ENCODE peak calls at places on chromosomes 3 and 15, in five cellular contexts. One of them, this sample, is unnamed.
A peak's percentile ranks its signal among the peaks of the same experiment; 100 is the strongest.

GRCh38 chr3:46019707-46020106 is 7.6 kb downstream of the XCR1 start:
- DNase-seq in psoas muscle: no peak
- DNase-seq in hepatocyte: no peak
- DNase-seq in heart left ventricle: no peak
- DNase-seq in left ventricle myocardium inferior: no peak
- DNase-seq in this sample: no peak

GRCh38 chr3:193899001-193899400 is 236.9 kb upstream of the HES1 start:
- DNase-seq in left ventricle myocardium inferior: no peak
- DNase-seq in heart left ventricle: no peak
- DNase-seq in hepatocyte: no peak
- DNase-seq in psoas muscle: no peak
- DNase-seq in this sample: no peak

GRCh38 chr3:12588039-12588673 is 31.3 kb downstream of the MKRN2 start:
- DNase-seq in heart left ventricle: no peak
- DNase-seq in psoas muscle: no peak
- DNase-seq in left ventricle myocardium inferior: no peak
- DNase-seq in hepatocyte: no peak
- DNase-seq in this sample: no peak

GRCh38 chr3:76063811-76064210 is 278.5 kb upstream of the ZNF717 start:
- DNase-seq in left ventricle myocardium inferior: no peak
- DNase-seq in psoas muscle: no peak
- DNase-seq in heart left ventricle: no peak
- DNase-seq in hepatocyte: no peak
- DNase-seq in this sample: no peak

GRCh38 chr3:125175321-125176078 is 37.0 kb downstream of the SLC12A8 start:
- DNase-seq in heart left ventricle: no peak
- DNase-seq in hepatocyte: no peak
- DNase-seq in psoas muscle: no peak
- DNase-seq in left ventricle myocardium inferior: no peak
- DNase-seq in this sample: no peak

GRCh38 chr15:89385596-89386242 is 51.1 kb upstream of the POLG start:
- DNase-seq in hepatocyte: no peak
- DNase-seq in heart left ventricle: no peak
- DNase-seq in left ventricle myocardium inferior: no peak
- DNase-seq in psoas muscle: no peak
- DNase-seq in this sample: no peak

GRCh38 chr3:11651900-11652299 is 8.2 kb upstream of the VGLL4 start:
- DNase-seq in left ventricle myocardium inferior: no peak
- DNase-seq in hepatocyte: peak; percentile 36
- DNase-seq in psoas muscle: no peak
- DNase-seq in heart left ventricle: no peak
- DNase-seq in this sample: no peak

GRCh38 chr3:37400945-37401344 is 226.6 kb upstream of the LRRFIP2 start:
- DNase-seq in left ventricle myocardium inferior: no peak
- DNase-seq in psoas muscle: no peak
- DNase-seq in hepatocyte: no peak
- DNase-seq in heart left ventricle: no peak
- DNase-seq in this sample: no peak

GRCh38 chr3:24372559-24373197 is 122.0 kb downstream of the THRB start:
- DNase-seq in psoas muscle: no peak
- DNase-seq in heart left ventricle: no peak
- DNase-seq in left ventricle myocardium inferior: no peak
- DNase-seq in hepatocyte: no peak
- DNase-seq in this sample: no peak

GRCh38 chr3:123546133-123546755 is 38.6 kb downstream of the HACD2 start:
- DNase-seq in hepatocyte: no peak
- DNase-seq in left ventricle myocardium inferior: no peak
- DNase-seq in heart left ventricle: no peak
- DNase-seq in psoas muscle: no peak
- DNase-seq in this sample: no peak

DNA sequence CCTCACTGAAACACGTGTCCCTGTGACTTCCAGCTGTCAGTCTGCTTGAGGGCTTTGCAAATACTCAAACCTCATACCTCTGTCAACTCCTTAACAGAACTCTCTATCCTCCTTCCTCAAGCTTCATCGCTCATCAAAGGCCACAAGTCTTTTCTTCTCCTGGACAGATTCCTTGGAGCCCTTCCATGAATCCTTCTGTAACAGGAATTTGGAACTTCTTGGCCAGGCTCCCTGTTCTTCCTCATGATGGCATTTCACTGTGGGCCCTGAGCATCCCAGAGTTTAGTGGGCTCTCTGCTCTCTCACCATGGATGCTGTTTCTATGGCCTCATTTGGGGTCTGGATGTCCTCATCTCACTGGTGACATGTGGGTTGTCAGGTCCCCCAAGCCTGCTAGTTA is 105.0 kb upstream of the TLE3 start:
- DNase-seq in psoas muscle: no peak
- DNase-seq in hepatocyte: no peak
- DNase-seq in heart left ventricle: no peak
- DNase-seq in left ventricle myocardium inferior: no peak
- DNase-seq in this sample: no peak
- H3K4me1 ChIP-seq in psoas muscle: peaks cover 18% of the 10 kb centered on the region
- H3K4me1 ChIP-seq in hepatocyte: peaks cover 6% of the 10 kb centered on the region
- H3K4me1 ChIP-seq in heart left ventricle: no peaks in the 10 kb centered on the region
- H3K4me1 ChIP-seq in left ventricle myocardium inferior: no peaks in the 10 kb centered on the region
- H3K4me1 ChIP-seq in this sample: no peaks in the 10 kb centered on the region

DNA sequence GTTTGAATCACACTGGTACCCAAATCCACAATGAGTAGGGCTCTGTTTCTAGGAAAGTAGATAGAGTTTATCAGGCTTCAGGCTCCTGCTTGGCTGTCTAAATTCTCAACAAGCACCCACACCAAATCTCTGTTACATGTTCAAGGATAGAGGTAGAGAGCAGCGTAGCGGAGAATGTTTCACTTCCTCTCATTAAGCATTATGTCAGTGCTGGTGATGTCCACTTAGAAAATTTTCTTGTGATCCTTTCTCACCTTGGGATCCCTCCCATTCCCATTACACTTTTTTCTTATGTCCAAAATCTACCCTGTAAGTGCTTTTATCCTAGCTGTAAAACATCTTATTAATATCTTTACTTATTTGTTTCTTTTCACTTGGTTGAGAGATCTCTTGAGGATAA is 34.7 kb upstream of the GCSAM start:
- DNase-seq in heart left ventricle: no peak
- DNase-seq in left ventricle myocardium inferior: no peak
- DNase-seq in hepatocyte: no peak
- DNase-seq in psoas muscle: no peak
- DNase-seq in this sample: no peak
- H3K4me3 ChIP-seq in heart left ventricle: no peak overlapping the region
- H3K4me3 ChIP-seq in left ventricle myocardium inferior: no peak overlapping the region
- H3K4me3 ChIP-seq in hepatocyte: no peak overlapping the region
- H3K4me3 ChIP-seq in psoas muscle: no peak overlapping the region
- H3K4me3 ChIP-seq in this sample: no peak overlapping the region

DNA sequence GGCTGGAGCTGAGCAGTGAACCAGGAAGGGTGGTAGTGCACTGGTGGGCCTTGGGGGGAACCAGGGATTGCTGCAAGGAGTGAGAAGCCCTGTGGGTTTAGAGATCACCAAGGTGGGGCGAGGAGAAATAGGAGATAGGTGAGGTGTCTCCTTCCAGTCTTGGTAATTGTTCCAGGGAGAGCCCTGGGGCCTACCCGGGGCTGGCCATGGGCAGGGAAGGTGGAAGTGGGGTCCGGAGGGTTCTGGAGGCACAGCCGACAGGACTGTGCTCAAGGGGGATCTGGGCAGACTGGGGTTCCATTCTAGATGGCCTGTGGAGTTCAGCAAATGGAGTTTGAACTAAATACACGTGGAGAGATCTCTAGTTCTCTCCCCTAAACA is 4.5 kb downstream of the CHST13 start:
- DNase-seq in psoas muscle: peak; percentile 6
- DNase-seq in left ventricle myocardium inferior: no peak
- DNase-seq in heart left ventricle: peak; percentile 3
- DNase-seq in hepatocyte: no peak
- DNase-seq in this sample: no peak
- H3K27ac ChIP-seq in psoas muscle: no peak overlapping the region
- H3K27ac ChIP-seq in left ventricle myocardium inferior: peak overlapping the region; percentile 71
- H3K27ac ChIP-seq in heart left ventricle: peak overlapping the region; percentile 59
- H3K27ac ChIP-seq in hepatocyte: peak overlapping the region; percentile 86
- H3K27ac ChIP-seq in this sample: no peak overlapping the region

GRCh38 chr3:150315711-150316110 is 92.4 kb upstream of the TSC22D2 start:
- DNase-seq in left ventricle myocardium inferior: no peak
- DNase-seq in heart left ventricle: no peak
- DNase-seq in hepatocyte: no peak
- DNase-seq in psoas muscle: no peak
- DNase-seq in this sample: no peak
- H3K4me1 ChIP-seq in left ventricle myocardium inferior: no peaks in the 10 kb centered on the region
- H3K4me1 ChIP-seq in heart left ventricle: no peaks in the 10 kb centered on the region
- H3K4me1 ChIP-seq in hepatocyte: peaks cover 24% of the 10 kb centered on the region
- H3K4me1 ChIP-seq in psoas muscle: peaks cover 4% of the 10 kb centered on the region
- H3K4me1 ChIP-seq in this sample: no peaks in the 10 kb centered on the region

DNA sequence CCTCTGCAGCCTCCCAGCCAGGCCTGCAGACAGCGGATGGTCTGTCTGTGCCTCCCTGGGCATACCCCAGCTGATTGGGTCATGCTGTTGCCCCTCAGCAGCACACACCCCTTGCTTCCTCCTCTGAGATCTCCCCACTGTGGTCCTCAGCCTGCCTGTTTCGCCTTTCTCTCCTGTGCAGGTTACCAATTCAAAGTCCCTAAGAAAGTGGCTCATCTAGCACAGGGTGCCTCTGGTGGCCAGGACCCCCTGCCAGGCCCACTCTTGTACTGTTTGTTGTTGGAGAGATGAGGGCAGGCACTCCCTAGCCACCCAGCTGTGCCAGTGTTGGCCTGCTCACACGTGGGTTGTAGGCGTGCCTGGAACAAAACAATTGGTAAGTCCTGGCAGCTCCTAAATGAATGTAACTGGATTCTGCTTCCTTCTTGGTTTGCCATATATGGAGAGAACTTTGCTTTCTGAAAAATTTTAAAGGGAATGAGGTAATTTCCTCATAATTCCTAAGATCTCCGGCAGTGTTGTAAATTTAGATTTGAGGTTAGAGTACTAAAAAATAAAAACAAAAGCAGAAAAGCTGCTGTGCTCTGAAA is 213.2 kb upstream of the IL12A start:
- DNase-seq in left ventricle myocardium inferior: peak; percentile 29
- DNase-seq in heart left ventricle: no peak
- DNase-seq in hepatocyte: no peak
- DNase-seq in psoas muscle: no peak
- DNase-seq in this sample: peak; percentile 77
- H3K4me3 ChIP-seq in left ventricle myocardium inferior: no peak overlapping the region
- H3K4me3 ChIP-seq in heart left ventricle: no peak overlapping the region
- H3K4me3 ChIP-seq in hepatocyte: no peak overlapping the region
- H3K4me3 ChIP-seq in psoas muscle: no peak overlapping the region
- H3K4me3 ChIP-seq in this sample: no peak overlapping the region

GRCh38 chr3:168025076-168025475 is 70.6 kb downstream of the GOLIM4 start:
- DNase-seq in hepatocyte: no peak
- DNase-seq in left ventricle myocardium inferior: no peak
- DNase-seq in heart left ventricle: no peak
- DNase-seq in psoas muscle: no peak
- DNase-seq in this sample: no peak

GRCh38 chr3:168021737-168022450 is 73.8 kb downstream of the GOLIM4 start:
- DNase-seq in psoas muscle: no peak
- DNase-seq in hepatocyte: no peak
- DNase-seq in left ventricle myocardium inferior: no peak
- DNase-seq in heart left ventricle: no peak
- DNase-seq in this sample: no peak

GRCh38 chr3:168029705-168030104 is 66.0 kb downstream of the GOLIM4 start:
- DNase-seq in left ventricle myocardium inferior: no peak
- DNase-seq in heart left ventricle: no peak
- DNase-seq in psoas muscle: no peak
- DNase-seq in hepatocyte: no peak
- DNase-seq in this sample: no peak

GRCh38 chr3:168026764-168027163 is 69.0 kb downstream of the GOLIM4 start:
- DNase-seq in hepatocyte: no peak
- DNase-seq in heart left ventricle: no peak
- DNase-seq in left ventricle myocardium inferior: no peak
- DNase-seq in psoas muscle: no peak
- DNase-seq in this sample: no peak

DNA sequence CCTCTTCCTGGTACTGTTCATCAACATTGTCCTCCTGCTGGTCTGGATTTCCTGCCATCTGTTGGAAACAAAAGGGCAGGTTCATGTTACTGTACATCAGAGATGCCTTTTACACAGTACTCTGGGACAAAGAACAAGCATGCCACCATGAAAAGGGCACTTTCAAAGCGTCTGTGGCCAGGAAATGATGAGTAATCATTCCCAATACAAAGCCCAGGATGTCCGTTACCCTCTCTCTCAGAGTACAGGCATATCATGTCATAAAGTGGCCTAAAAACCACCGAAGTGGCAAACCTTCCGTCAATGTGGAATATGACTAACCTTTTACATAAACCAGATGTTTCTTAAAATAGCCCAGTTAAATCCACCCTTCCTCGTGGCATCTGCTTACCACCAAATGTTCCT is 71.2 kb downstream of the GOLIM4 start:
- DNase-seq in psoas muscle: no peak
- DNase-seq in heart left ventricle: peak; percentile 44
- DNase-seq in left ventricle myocardium inferior: no peak
- DNase-seq in hepatocyte: no peak
- DNase-seq in this sample: no peak
- H3K27ac ChIP-seq in psoas muscle: peak overlapping the region; percentile 74
- H3K27ac ChIP-seq in heart left ventricle: peak overlapping the region; percentile 83
- H3K27ac ChIP-seq in left ventricle myocardium inferior: peak overlapping the region; percentile 81
- H3K27ac ChIP-seq in hepatocyte: peak overlapping the region; percentile 1
- H3K27ac ChIP-seq in this sample: peak overlapping the region; percentile 62

GRCh38 chr3:98892263-98892662 is 9.2 kb downstream of the DCBLD2 start:
- DNase-seq in psoas muscle: no peak
- DNase-seq in hepatocyte: no peak
- DNase-seq in left ventricle myocardium inferior: no peak
- DNase-seq in heart left ventricle: no peak
- DNase-seq in this sample: no peak
- H3K4me1 ChIP-seq in psoas muscle: peaks cover 17% of the 10 kb centered on the region
- H3K4me1 ChIP-seq in hepatocyte: no peaks in the 10 kb centered on the region
- H3K4me1 ChIP-seq in left ventricle myocardium inferior: peaks cover 95% of the 10 kb centered on the region
- H3K4me1 ChIP-seq in heart left ventricle: peaks cover 15% of the 10 kb centered on the region
- H3K4me1 ChIP-seq in this sample: peaks cover 12% of the 10 kb centered on the region

GRCh38 chr3:149441662-149442442 is 32.6 kb upstream of the TM4SF4 start:
- DNase-seq in left ventricle myocardium inferior: no peak
- DNase-seq in heart left ventricle: no peak
- DNase-seq in psoas muscle: no peak
- DNase-seq in hepatocyte: no peak
- DNase-seq in this sample: no peak

GRCh38 chr3:149437710-149438109 is 36.8 kb upstream of the TM4SF4 start:
- DNase-seq in heart left ventricle: no peak
- DNase-seq in hepatocyte: peak; percentile 27
- DNase-seq in left ventricle myocardium inferior: no peak
- DNase-seq in psoas muscle: no peak
- DNase-seq in this sample: no peak

GRCh38 chr3:149438981-149439380 is 35.5 kb upstream of the TM4SF4 start:
- DNase-seq in heart left ventricle: no peak
- DNase-seq in left ventricle myocardium inferior: no peak
- DNase-seq in hepatocyte: no peak
- DNase-seq in psoas muscle: no peak
- DNase-seq in this sample: no peak

GRCh38 chr3:149443545-149443912 is 31.0 kb upstream of the TM4SF4 start:
- DNase-seq in heart left ventricle: no peak
- DNase-seq in left ventricle myocardium inferior: no peak
- DNase-seq in psoas muscle: no peak
- DNase-seq in hepatocyte: no peak
- DNase-seq in this sample: no peak

GRCh38 chr3:149442845-149443544 is 31.5 kb upstream of the TM4SF4 start:
- DNase-seq in heart left ventricle: no peak
- DNase-seq in left ventricle myocardium inferior: no peak
- DNase-seq in psoas muscle: no peak
- DNase-seq in hepatocyte: no peak
- DNase-seq in this sample: no peak
- H3K4me3 ChIP-seq in heart left ventricle: no peak overlapping the region
- H3K4me3 ChIP-seq in left ventricle myocardium inferior: no peak overlapping the region
- H3K4me3 ChIP-seq in psoas muscle: no peak overlapping the region
- H3K4me3 ChIP-seq in hepatocyte: no peak overlapping the region
- H3K4me3 ChIP-seq in this sample: no peak overlapping the region

GRCh38 chr15:52136471-52136993 is 24.0 kb upstream of the BCL2L10 start:
- DNase-seq in psoas muscle: no peak
- DNase-seq in left ventricle myocardium inferior: no peak
- DNase-seq in hepatocyte: no peak
- DNase-seq in heart left ventricle: no peak
- DNase-seq in this sample: no peak
- H3K27ac ChIP-seq in psoas muscle: no peak overlapping the region
- H3K27ac ChIP-seq in left ventricle myocardium inferior: no peak overlapping the region
- H3K27ac ChIP-seq in hepatocyte: peak overlapping the region; percentile 55
- H3K27ac ChIP-seq in heart left ventricle: no peak overlapping the region
- H3K27ac ChIP-seq in this sample: no peak overlapping the region

This sample was measured in right cardiac atrium.